ENCODE peak calls at places on chromosomes 2 and 18, in seven cellular contexts. A is tibial artery, S is PC-3, J is psoas muscle, R is heart left ventricle, V is lower lobe of right lung, K is neuronal stem cell. Q is an unnamed sample. For H3K36me3, the result is how much of the 10 kb centered on the place peaks cover.

GRCh38 chr2:96985181-96985580 is 1.2 kb downstream of the FAM178B start:
- DNase-seq in S (no peak), R (no peak), K (no peak), A (no peak), J (no peak), V (no peak), Q (no peak)

GRCh38 chr18:61901334-61901986 is 8.7 kb upstream of the RNF152 start:
- DNase-seq in R (no peak), V (no peak), J (no peak), K (peak), A (peak), S (peak), Q (no peak)

GRCh38 chr2:232310189-232310588 is 68.4 kb upstream of the ALPP start:
- DNase-seq in V (no peak), R (no peak), S (no peak), J (no peak), A (no peak), K (no peak), Q (no peak)

GRCh38 chr2:129806985-129807384 is 172.5 kb upstream of the RAB6C start:
- DNase-seq in J (no peak), R (no peak), A (no peak), S (no peak), V (no peak), K (no peak), Q (no peak)

GRCh38 chr2:102792538-102793208 is 30.8 kb downstream of the TMEM182 start:
- DNase-seq in K (no peak), V (no peak), R (no peak), S (no peak), J (no peak), A (no peak), Q (no peak)

GRCh38 chr2:148674063-148675020 is 29.8 kb downstream of the EPC2 start:
- DNase-seq in R (no peak), K (peak), A (no peak), J (no peak), S (peak), V (no peak), Q (no peak)

GRCh38 chr2:231113489-231113888 is 11.4 kb downstream of the HTR2B start:
- DNase-seq in A (no peak), R (no peak), S (no peak), K (no peak), J (no peak), V (no peak), Q (no peak)

GRCh38 chr2:65663831-65664407 is 231.5 kb upstream of the SPRED2 start:
- DNase-seq in V (no peak), J (no peak), R (no peak), K (no peak), S (no peak), A (no peak), Q (no peak)

GRCh38 chr2:65637061-65637460 is 204.7 kb upstream of the SPRED2 start:
- DNase-seq in R (no peak), J (no peak), A (no peak), K (no peak), S (no peak), V (no peak), Q (no peak)

GRCh38 chr2:234615643-234616356 is 118.9 kb upstream of the ARL4C start:
- DNase-seq in J (no peak), A (no peak), S (peak), V (no peak), K (no peak), R (no peak), Q (no peak)

GRCh38 chr2:98547092-98547798 is 61.1 kb downstream of the COA5 start:
- DNase-seq in R (no peak), J (no peak), A (no peak), K (no peak), S (no peak), V (no peak), Q (no peak)

GRCh38 chr2:102588213-102588939 is 31.0 kb upstream of the SLC9A2 start:
- DNase-seq in R (no peak), J (no peak), A (no peak), K (no peak), V (no peak), S (no peak), Q (no peak)

GRCh38 chr2:75646090-75646582 is 447 bp upstream of the MRPL19 start:
- DNase-seq in J (no peak), R (no peak), V (no peak), A (no peak), S (no peak), K (no peak), Q (no peak)

GRCh38 chr2:69715964-69716363 is 26.0 kb upstream of the ANXA4 start:
- DNase-seq in A (no peak), V (no peak), S (no peak), R (no peak), K (no peak), J (no peak), Q (no peak)

GRCh38 chr2:55224761-55225261 is 7.3 kb downstream of the CLHC1 start:
- DNase-seq in S (no peak), J (no peak), V (no peak), K (no peak), A (no peak), R (peak), Q (no peak)

GRCh38 chr18:8513249-8513648 is 96.0 kb upstream of the RAB12 start:
- DNase-seq in A (peak), R (no peak), S (no peak), V (no peak), K (no peak), J (no peak), Q (no peak)

GRCh38 chr2:197205590-197206215 is 104.9 kb downstream of the ANKRD44 start:
- DNase-seq in K (no peak), R (no peak), S (no peak), V (no peak), A (no peak), J (no peak), Q (no peak)

GRCh38 chr2:237223208-237223861 is 137.6 kb downstream of the COPS8 start:
- DNase-seq in S (peak), K (no peak), J (peak), R (peak), A (peak), V (no peak), Q (no peak)

GRCh38 chr2:176653856-176654443 is 384.7 kb downstream of the MTX2 start:
- DNase-seq in J (peak), A (peak), K (peak), R (peak), S (peak), V (no peak), Q (peak)

GRCh38 chr2:29374823-29375222 is 259.6 kb downstream of the CLIP4 start:
- DNase-seq in J (no peak), R (no peak), A (no peak), K (no peak), S (no peak), V (no peak), Q (no peak)

GRCh38 chr18:64238076-64238475 is 89.2 kb upstream of the LINC00305 start:
- DNase-seq in V (no peak), J (no peak), R (no peak), K (no peak), S (no peak), A (no peak), Q (no peak)

GRCh38 chr2:45004569-45005181 is 4.6 kb downstream of the SIX2 start:
- DNase-seq in S (no peak), R (no peak), V (no peak), J (peak), A (no peak), K (no peak), Q (no peak)

GRCh38 chr2:9964334-9964980 is 13.0 kb downstream of the GRHL1 start:
- DNase-seq in R (no peak), J (no peak), V (no peak), A (no peak), K (no peak), S (no peak), Q (no peak)

GRCh38 chr2:213216461-213216860 is 65.0 kb upstream of the IKZF2 start:
- DNase-seq in A (no peak), J (no peak), V (no peak), R (no peak), S (peak), K (no peak), Q (no peak)

GRCh38 chr2:66080136-66080535 is 354.8 kb upstream of the MEIS1 start:
- DNase-seq in A (no peak), K (no peak), V (no peak), J (no peak), S (no peak), R (no peak), Q (no peak)

GRCh38 chr18:8188196-8188595 is 421.0 kb upstream of the RAB12 start:
- DNase-seq in K (no peak), V (no peak), J (no peak), S (no peak), R (no peak), A (no peak), Q (no peak)

GRCh38 chr2:194166818-194167217 is 1490.2 kb upstream of the SLC39A10 start:
- DNase-seq in J (no peak), K (no peak), A (no peak), S (peak), R (no peak), V (no peak), Q (no peak)

GRCh38 chr18:3675446-3675845 is 225.5 kb downstream of the TGIF1 start:
- DNase-seq in V (no peak), S (peak), K (no peak), A (no peak), J (no peak), R (no peak), Q (no peak)

GRCh38 chr2:11744631-11745394 is 1.6 kb upstream of the LPIN1 start:
- DNase-seq in R (no peak), V (no peak), A (no peak), S (peak), J (no peak), K (peak), Q (no peak)

GRCh38 chr2:212157011-212157410 is 381.6 kb downstream of the ERBB4 start:
- DNase-seq in V (no peak), K (no peak), R (no peak), S (no peak), J (no peak), A (no peak), Q (no peak)

GRCh38 chr2:60007666-60008065 is 545.8 kb downstream of the BCL11A start:
- DNase-seq in K (no peak), S (no peak), V (no peak), A (no peak), R (no peak), J (no peak), Q (no peak)

GRCh38 chr18:30142248-30142647 is 900.3 kb downstream of the DSC3 start:
- DNase-seq in J (no peak), K (no peak), S (no peak), A (no peak), V (no peak), R (no peak), Q (no peak)
- H3K36me3 ChIP-seq in J (under half), K (under half), S (under half), A (under half), V (under half), R (under half), Q (under half)

DNA sequence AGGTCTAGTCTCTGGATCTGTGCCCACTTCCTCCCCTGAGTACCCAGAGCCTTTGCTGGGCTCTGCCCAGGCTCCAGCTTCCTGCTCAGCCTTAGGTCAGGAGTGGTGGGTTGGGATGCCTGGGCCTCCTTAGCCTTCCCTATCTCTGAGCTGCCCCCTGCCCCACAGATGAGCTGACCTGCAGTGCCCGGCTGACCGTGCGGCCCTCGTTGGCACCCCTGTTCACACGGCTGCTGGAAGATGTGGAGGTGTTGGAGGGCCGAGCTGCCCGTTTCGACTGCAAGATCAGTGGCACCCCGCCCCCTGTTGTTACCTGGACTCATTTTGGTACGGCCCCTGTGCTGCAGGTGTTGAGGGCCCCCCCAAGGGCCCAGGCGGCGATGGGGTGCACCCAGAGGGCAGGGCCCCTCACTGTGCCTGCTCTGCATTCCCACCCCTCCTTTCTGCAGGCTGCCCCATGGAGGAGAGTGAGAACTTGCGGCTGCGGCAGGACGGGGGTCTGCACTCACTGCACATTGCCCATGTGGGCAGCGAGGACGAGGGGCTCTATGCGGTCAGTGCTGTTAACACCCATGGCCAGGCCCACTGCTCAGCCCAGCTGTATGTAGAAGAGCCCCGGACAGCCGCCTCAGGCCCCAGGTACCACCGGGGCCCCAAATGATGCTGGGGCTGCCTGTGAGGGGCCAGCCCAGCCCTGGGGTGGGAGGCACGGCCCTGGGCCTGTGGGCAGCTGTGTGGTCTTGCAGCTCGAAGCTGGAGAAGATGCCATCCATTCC is 30.1 kb upstream of the GMPPA start:
- DNase-seq in A (no peak), J (no peak), R (no peak), S (no peak), V (no peak), K (no peak), Q (no peak)
- H3K27ac ChIP-seq in A (peak), J (peak), R (peak), S (no peak), V (no peak), K (no peak), Q (peak)

GRCh38 chr2:126731353-126731752 is 75.4 kb downstream of the GYPC start:
- DNase-seq in V (no peak), A (no peak), J (no peak), R (no peak), K (no peak), S (no peak), Q (no peak)

GRCh38 chr2:126730655-126731054 is 74.7 kb downstream of the GYPC start:
- DNase-seq in A (no peak), J (no peak), K (no peak), S (no peak), R (no peak), V (no peak), Q (no peak)

GRCh38 chr2:126733795-126734194 is 77.8 kb downstream of the GYPC start:
- DNase-seq in S (no peak), J (no peak), R (no peak), V (no peak), K (no peak), A (no peak), Q (no peak)

GRCh38 chr2:126729896-126730295 is 73.9 kb downstream of the GYPC start:
- DNase-seq in K (no peak), V (no peak), R (no peak), A (no peak), S (no peak), J (no peak), Q (no peak)

GRCh38 chr2:126732682-126733245 is 76.8 kb downstream of the GYPC start:
- DNase-seq in V (no peak), J (no peak), R (no peak), S (no peak), A (no peak), K (no peak), Q (no peak)
- H3K4me3 ChIP-seq in V (no peak), J (no peak), R (no peak), S (no peak), A (no peak), K (no peak), Q (no peak)

DNA sequence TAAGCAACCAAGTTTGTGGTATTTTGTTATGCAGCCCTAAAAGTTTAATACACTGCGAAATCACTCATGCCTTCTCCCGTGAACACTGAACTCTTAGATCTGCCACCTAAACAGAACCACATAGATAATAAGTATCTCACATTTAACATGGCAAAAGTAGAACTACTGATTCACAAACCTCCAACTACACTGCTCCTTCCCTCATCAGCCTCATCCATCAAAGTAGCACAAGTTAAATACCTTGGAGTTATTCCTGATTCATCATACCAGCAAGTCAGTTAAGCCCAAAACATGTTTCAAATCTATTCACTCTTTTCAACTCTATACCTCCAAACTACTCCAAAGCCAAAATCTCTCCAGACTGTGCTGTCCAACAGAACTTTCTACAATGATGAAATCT is 65.2 kb downstream of the HIBCH start:
- DNase-seq in K (no peak), S (no peak), J (no peak), V (no peak), A (no peak), R (no peak), Q (no peak)
- H3K36me3 ChIP-seq in K (half or more), S (under half), J (under half), V (under half), A (under half), R (half or more), Q (under half)

GRCh38 chr2:205797866-205798265 is 115.6 kb downstream of the NRP2 start:
- DNase-seq in R (no peak), A (no peak), V (no peak), J (no peak), K (no peak), S (no peak), Q (no peak)

GRCh38 chr2:205803507-205803906 is 121.2 kb downstream of the NRP2 start:
- DNase-seq in K (no peak), A (no peak), S (no peak), R (no peak), V (no peak), J (no peak), Q (no peak)

GRCh38 chr2:205802069-205802468 is 119.8 kb downstream of the NRP2 start:
- DNase-seq in K (no peak), A (no peak), S (no peak), V (no peak), R (no peak), J (no peak), Q (no peak)

GRCh38 chr2:205800257-205800656 is 118.0 kb downstream of the NRP2 start:
- DNase-seq in J (no peak), R (no peak), K (no peak), V (no peak), S (no peak), A (no peak), Q (no peak)

GRCh38 chr2:205800804-205801203 is 118.5 kb downstream of the NRP2 start:
- DNase-seq in V (no peak), A (no peak), K (no peak), S (no peak), J (no peak), R (no peak), Q (no peak)
- H3K27ac ChIP-seq in V (peak), A (no peak), K (no peak), S (no peak), J (no peak), R (no peak), Q (no peak)